ENCODE peak calls at places on chromosomes 3 and 15, in nine cellular contexts. C is CD8-positive, alpha-beta memory T cell; J is right cardiac atrium; Y is CD8-positive, alpha-beta T cell; O is MM.1S; Q is IMR-90; E is OCI-LY7; D is GM06990; P is Caco-2. F is an unnamed sample.

GRCh38 chr3:159922861-159923312 is 65.7 kb upstream of the IL12A start:
- DNase-seq in Q (no peak), J (no peak), Y (no peak), O (no peak), D (peak), P (no peak), C (no peak), E (peak), F (no peak)

GRCh38 chr3:59783468-59783988 is 733.7 kb upstream of the CFAP20DC start:
- DNase-seq in D (peak), C (no peak), Y (no peak), P (no peak), J (no peak), E (no peak), O (peak), Q (no peak), F (no peak)

GRCh38 chr3:123880998-123881561 is 3.1 kb downstream of the MYLK start:
- DNase-seq in C (no peak), D (no peak), O (no peak), P (peak), E (no peak), Q (peak), Y (no peak), J (no peak), F (peak)

GRCh38 chr3:36734742-36735141 is 29.6 kb downstream of the DCLK3 start:
- DNase-seq in C (no peak), J (no peak), D (no peak), O (no peak), Y (no peak), P (no peak), E (no peak), Q (no peak), F (no peak)

GRCh38 chr3:101081990-101082389 is 88.8 kb upstream of the ABI3BP start:
- DNase-seq in Y (no peak), P (no peak), D (no peak), Q (peak), J (no peak), C (no peak), E (no peak), O (no peak), F (no peak)

GRCh38 chr3:123412811-123413588 is 35.9 kb downstream of the ADCY5 start:
- DNase-seq in O (no peak), Y (no peak), C (no peak), Q (no peak), P (no peak), J (peak), E (no peak), D (no peak), F (no peak)

GRCh38 chr3:43867673-43868072 is 176.9 kb downstream of the ABHD5 start:
- DNase-seq in D (no peak), O (no peak), Y (no peak), Q (peak), E (no peak), P (no peak), J (no peak), C (no peak), F (no peak)

GRCh38 chr3:73719877-73720276 is 95.1 kb upstream of the PDZRN3 start:
- DNase-seq in Y (no peak), Q (peak), E (no peak), C (no peak), O (no peak), P (no peak), J (peak), D (no peak), F (no peak)

GRCh38 chr3:131163-131889 is 65.2 kb upstream of the CHL1 start:
- DNase-seq in E (no peak), D (no peak), O (no peak), Y (no peak), Q (no peak), P (no peak), J (peak), C (no peak), F (no peak)

GRCh38 chr15:63323798-63324651 is 46.6 kb downstream of the APH1B start:
- DNase-seq in D (no peak), E (no peak), Q (no peak), C (no peak), J (no peak), P (no peak), Y (no peak), O (no peak), F (no peak)

GRCh38 chr3:44939581-44940036 is 36.4 kb downstream of the ZDHHC3 start:
- DNase-seq in O (no peak), Y (no peak), Q (peak), D (no peak), J (no peak), P (no peak), E (no peak), C (no peak), F (no peak)

GRCh38 chr3:135138776-135139175 is 343.7 kb downstream of the EPHB1 start:
- DNase-seq in P (no peak), C (no peak), Y (no peak), O (no peak), D (no peak), J (no peak), E (no peak), Q (no peak), F (no peak)

GRCh38 chr3:52291508-52292181 is 4.0 kb downstream of the GLYCTK start:
- DNase-seq in Y (no peak), Q (no peak), J (no peak), E (peak), D (no peak), O (no peak), P (peak), C (peak), F (no peak)

GRCh38 chr3:14508505-14508819 is 31.7 kb downstream of the GRIP2 start:
- DNase-seq in D (no peak), P (no peak), E (no peak), O (no peak), J (peak), Q (no peak), Y (no peak), C (no peak), F (no peak)

GRCh38 chr3:135667061-135667460 is 298.5 kb upstream of the PPP2R3A start:
- DNase-seq in C (no peak), D (no peak), O (no peak), E (no peak), J (no peak), Q (no peak), P (no peak), Y (no peak), F (no peak)

GRCh38 chr15:90531147-90531546 is 1.4 kb downstream of the CRTC3 start:
- DNase-seq in J (no peak), D (no peak), E (no peak), C (no peak), O (no peak), P (no peak), Y (no peak), Q (no peak), F (no peak)

GRCh38 chr3:144264805-144265204 is 293.2 kb downstream of the DIPK2A start:
- DNase-seq in Q (no peak), C (no peak), J (no peak), D (no peak), E (no peak), P (no peak), O (no peak), Y (no peak), F (no peak)

GRCh38 chr15:67833504-67834248 is 6.2 kb downstream of the RNU6-1 start:
- DNase-seq in P (no peak), D (peak), C (peak), E (peak), J (no peak), O (peak), Q (no peak), Y (no peak), F (no peak)

GRCh38 chr3:169562988-169563774 is 100.3 kb downstream of the MECOM start:
- DNase-seq in O (no peak), E (no peak), C (no peak), D (no peak), P (no peak), Q (no peak), J (no peak), Y (no peak), F (peak)

GRCh38 chr3:114887806-114888205 is 259.3 kb downstream of the ZBTB20 start:
- DNase-seq in E (no peak), Q (no peak), O (no peak), C (no peak), P (no peak), D (no peak), J (no peak), Y (no peak), F (no peak)

GRCh38 chr3:51535146-51536019 is 3.1 kb upstream of the RAD54L2 start:
- DNase-seq in J (no peak), D (peak), O (no peak), Q (no peak), Y (no peak), E (no peak), P (no peak), C (no peak), F (no peak)

GRCh38 chr3:177396707-177397106 is 199.4 kb upstream of the TBL1XR1 start:
- DNase-seq in E (no peak), D (no peak), Y (no peak), J (no peak), C (no peak), Q (no peak), P (no peak), O (no peak), F (no peak)

GRCh38 chr3:195307711-195308110 is 36.8 kb upstream of the XXYLT1 start:
- DNase-seq in P (no peak), E (no peak), O (no peak), Q (no peak), Y (no peak), J (no peak), D (no peak), C (no peak), F (no peak)

GRCh38 chr3:194577985-194578905 is 55.0 kb downstream of the TMEM44 start:
- DNase-seq in Y (no peak), P (peak), Q (peak), E (no peak), O (no peak), C (no peak), D (no peak), J (peak), F (no peak)

GRCh38 chr15:34783986-34784385 is 11.4 kb downstream of the ACTC1 start:
- DNase-seq in J (no peak), P (no peak), O (no peak), C (no peak), D (no peak), Q (no peak), E (no peak), Y (no peak), F (no peak)

GRCh38 chr3:76310661-76311060 is 525.3 kb upstream of the ZNF717 start:
- DNase-seq in P (no peak), Y (no peak), O (no peak), Q (no peak), J (no peak), D (no peak), C (no peak), E (no peak), F (no peak)

GRCh38 chr3:101876142-101876541 is 26.8 kb downstream of the NFKBIZ start:
- DNase-seq in O (no peak), J (no peak), D (no peak), P (no peak), E (no peak), Y (no peak), C (no peak), Q (no peak), F (no peak)

GRCh38 chr3:100789582-100789981 is 80.3 kb downstream of the TFG start:
- DNase-seq in J (no peak), O (no peak), Q (peak), E (no peak), C (no peak), P (no peak), Y (no peak), D (no peak), F (no peak)

GRCh38 chr15:39394534-39394933 is 186.3 kb upstream of the THBS1 start:
- DNase-seq in J (no peak), O (no peak), E (no peak), P (no peak), Q (no peak), C (no peak), D (no peak), Y (no peak), F (no peak)

GRCh38 chr3:141271279-141272033 is 39.8 kb downstream of the PXYLP1 start:
- DNase-seq in O (no peak), D (no peak), P (peak), Y (no peak), J (no peak), E (no peak), C (no peak), Q (no peak), F (no peak)

GRCh38 chr3:130543322-130543721 is 26.3 kb downstream of the COL6A6 start:
- DNase-seq in Y (no peak), P (no peak), O (no peak), C (no peak), Q (no peak), E (no peak), D (no peak), J (no peak), F (no peak)

GRCh38 chr15:42784705-42785104 is 47.8 kb upstream of the CDAN1 start:
- DNase-seq in Y (no peak), C (no peak), D (no peak), Q (no peak), E (no peak), P (no peak), J (no peak), O (no peak), F (no peak)

GRCh38 chr15:98650871-98651481 is 2.6 kb downstream of the IGF1R start:
- DNase-seq in D (no peak), Q (peak), C (no peak), J (no peak), P (no peak), E (no peak), Y (no peak), O (no peak), F (no peak)

GRCh38 chr3:15797600-15798303 is at the start of gene ANKRD28:
- DNase-seq in P (no peak), Q (peak), Y (no peak), C (no peak), O (peak), J (no peak), E (peak), D (no peak), F (peak)

GRCh38 chr15:95432878-95433405 is 897.6 kb upstream of the NR2F2 start:
- DNase-seq in O (no peak), C (no peak), Y (no peak), Q (no peak), P (no peak), J (no peak), D (no peak), E (no peak), F (no peak)

GRCh38 chr15:58864602-58865419 is 68.7 kb downstream of the SLTM start:
- DNase-seq in J (peak), E (no peak), Y (no peak), P (no peak), O (no peak), D (peak), C (no peak), Q (no peak), F (no peak)

GRCh38 chr3:134601539-134602439 is 49.0 kb downstream of the KY start:
- DNase-seq in P (peak), Q (peak), D (no peak), O (no peak), Y (no peak), J (peak), C (no peak), E (no peak), F (no peak)

DNA sequence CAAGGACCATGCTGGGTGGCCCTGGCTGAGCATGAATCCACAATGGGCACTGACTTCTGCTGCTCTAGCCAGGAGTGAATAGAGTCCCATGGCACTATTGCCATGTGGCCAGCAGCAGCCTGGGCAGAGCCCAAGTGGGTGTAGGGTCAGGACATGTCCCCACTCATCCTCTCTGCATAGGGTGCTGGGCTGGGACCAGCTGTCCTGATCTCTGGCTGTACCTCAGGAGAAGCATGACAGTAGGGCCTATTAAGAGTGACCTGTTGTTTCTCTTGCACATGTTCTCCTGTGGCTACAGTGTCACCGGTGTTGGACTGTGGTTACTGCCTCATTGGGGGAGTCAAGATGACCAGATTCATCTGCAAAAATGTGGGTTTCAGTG is 46.9 kb downstream of the DLEC1 start:
- DNase-seq in E (no peak), Y (no peak), D (no peak), J (no peak), C (no peak), P (no peak), Q (no peak), O (no peak), F (no peak)
- H3K4me3 ChIP-seq in E (no peak), Y (no peak), D (no peak), J (no peak), C (no peak), P (no peak), Q (no peak), O (no peak), F (no peak)

GRCh38 chr3:10703875-10704274 is 112.2 kb upstream of the SLC6A11 start:
- DNase-seq in J (no peak), Y (no peak), P (no peak), Q (peak), E (peak), D (no peak), O (no peak), C (no peak), F (no peak)

GRCh38 chr3:10707089-10707983 is 108.7 kb upstream of the SLC6A11 start:
- DNase-seq in J (no peak), P (no peak), O (no peak), Y (no peak), C (no peak), D (no peak), E (no peak), Q (no peak), F (no peak)

GRCh38 chr3:10706156-10707088 is 109.6 kb upstream of the SLC6A11 start:
- DNase-seq in C (no peak), D (no peak), P (no peak), J (no peak), Y (no peak), Q (no peak), E (peak), O (no peak), F (no peak)

GRCh38 chr3:10700821-10701220 is 115.2 kb upstream of the SLC6A11 start:
- DNase-seq in C (no peak), Q (no peak), J (no peak), Y (no peak), D (no peak), O (no peak), P (no peak), E (no peak), F (no peak)

DNA sequence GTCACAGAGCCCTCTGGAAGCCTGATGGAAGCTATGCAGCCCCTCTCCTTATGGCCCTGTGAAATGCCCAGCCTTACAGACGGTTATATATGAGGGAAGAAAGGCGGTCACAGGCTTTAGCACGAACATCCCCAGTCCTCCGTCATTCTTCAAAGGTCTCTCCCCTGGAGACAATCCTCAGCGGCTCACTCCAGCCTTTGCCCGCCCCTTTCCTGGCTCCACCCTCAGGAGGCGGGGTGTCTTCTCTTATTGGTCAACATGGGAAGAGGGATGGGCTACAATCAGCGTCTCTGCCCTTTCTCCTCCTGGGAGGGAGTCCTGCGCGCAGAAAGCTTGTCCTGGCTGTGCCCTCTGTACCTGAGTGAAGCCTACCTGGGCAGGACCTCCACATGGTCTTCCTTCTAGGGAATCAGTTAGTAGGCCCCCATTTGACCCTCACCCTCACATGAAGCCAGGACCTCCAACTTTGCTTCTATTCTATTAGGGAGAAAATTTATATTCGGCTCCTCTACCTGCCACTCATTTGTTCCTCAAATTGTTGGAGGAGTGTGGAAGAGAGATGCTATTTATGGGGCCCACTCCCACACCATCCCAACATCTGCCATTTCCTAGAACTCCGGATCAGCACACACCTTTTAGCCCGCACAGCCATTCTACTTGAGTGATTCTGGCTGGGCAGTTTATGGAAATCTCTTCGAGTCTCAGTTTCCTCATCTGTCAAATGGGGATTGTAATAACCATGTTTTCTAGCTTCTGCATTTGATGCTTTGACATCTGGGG is 112.9 kb upstream of the SLC6A11 start:
- DNase-seq in Q (no peak), J (no peak), O (peak), C (no peak), P (no peak), Y (no peak), E (peak), D (no peak), F (peak)
- H3K4me3 ChIP-seq in Q (no peak), J (no peak), O (no peak), C (no peak), P (no peak), Y (no peak), E (no peak), D (no peak), F (no peak)

GRCh38 chr3:186532641-186533072 is 11.5 kb downstream of the CRYGS start:
- DNase-seq in Y (no peak), O (no peak), D (peak), P (no peak), C (no peak), J (no peak), Q (no peak), E (peak), F (no peak)
- H3K4me3 ChIP-seq in Y (no peak), O (no peak), D (no peak), P (no peak), C (no peak), J (no peak), Q (no peak), E (peak), F (no peak)

GRCh38 chr15:74028646-74029045 is 34.1 kb downstream of the PML start:
- DNase-seq in Y (no peak), Q (no peak), E (no peak), D (no peak), C (no peak), P (no peak), J (no peak), O (no peak), F (no peak)
- H3K4me3 ChIP-seq in Y (no peak), Q (no peak), E (no peak), D (no peak), C (no peak), P (no peak), J (no peak), O (no peak), F (no peak)

GRCh38 chr3:111980716-111981456 is 2.1 kb downstream of the ABHD10 start:
- DNase-seq in D (no peak), C (no peak), P (no peak), E (no peak), J (no peak), Q (no peak), Y (no peak), O (no peak), F (no peak)
- H3K4me3 ChIP-seq in D (no peak), C (no peak), P (no peak), E (peak), J (no peak), Q (no peak), Y (no peak), O (no peak), F (no peak)

GRCh38 chr15:85168642-85169173 is 187.1 kb downstream of the PDE8A start:
- DNase-seq in J (no peak), E (peak), C (peak), P (peak), D (peak), O (peak), Y (no peak), Q (peak), F (peak)
- H3K4me3 ChIP-seq in J (peak), E (no peak), C (peak), P (peak), D (peak), O (peak), Y (peak), Q (peak), F (no peak)

DNA sequence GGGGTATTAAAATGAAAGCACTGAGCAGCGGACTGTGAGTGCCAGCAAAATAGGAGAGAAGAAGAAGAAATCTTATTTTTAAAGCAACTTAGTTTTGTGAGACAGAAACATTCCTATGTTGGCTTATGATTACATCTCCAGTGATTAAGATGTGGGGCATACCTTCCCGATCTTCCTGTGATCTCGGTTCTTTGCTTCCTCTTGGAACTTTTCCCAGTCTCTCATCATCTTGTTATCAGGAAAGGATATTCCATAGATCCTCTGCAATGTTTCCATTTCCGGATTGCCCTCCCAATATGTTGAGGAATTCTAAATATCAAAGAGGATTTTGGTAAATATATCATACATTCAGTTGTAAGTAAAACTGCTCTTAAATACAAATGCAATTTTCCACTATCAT is 22.2 kb downstream of the TARS3 start:
- DNase-seq in O (no peak), Q (no peak), J (no peak), Y (no peak), P (no peak), D (no peak), C (no peak), E (no peak), F (no peak)
- H3K4me3 ChIP-seq in O (no peak), Q (no peak), J (no peak), Y (no peak), P (no peak), D (no peak), C (no peak), E (no peak), F (no peak)